ENCODE peak calls at places on chromosomes 2 and 18, in nine cellular contexts. F is astrocyte of the spinal cord; C is B cell; W is NCI-H345; A is substantia nigra; M is anterior cingulate cortex; U is activated T-cell treated with anti-CD3 and anti-CD28 coated beads, Interleukin-2, amount 50 U/mL, for 72 hours; L is neural crest cell; D is thoracic aorta. X is an unnamed sample.
A peak's percentile ranks its signal among the peaks of the same experiment; 100 is the strongest.

GRCh38 chr2:188519133-188519532 is 227.5 kb downstream of the GULP1 start:
- DNase-seq in F (peak; percentile 43), C (no peak), W (no peak), A (no peak), M (no peak), U (no peak), L (no peak), D (no peak), X (no peak)

GRCh38 chr2:8118940-8119781 is 562.7 kb upstream of the ID2 start:
- DNase-seq in F (no peak), C (no peak), W (no peak), A (no peak), M (no peak), U (no peak), L (no peak), D (no peak), X (no peak)

GRCh38 chr2:110101911-110102774 is 13.5 kb downstream of the MALL start:
- DNase-seq in F (peak; percentile 42), C (no peak), W (no peak), A (no peak), M (no peak), U (no peak), L (no peak), D (no peak), X (no peak)

GRCh38 chr18:59646228-59646945 is 50.8 kb downstream of the CCBE1 start:
- DNase-seq in F (no peak), C (no peak), W (no peak), A (no peak), M (no peak), U (no peak), L (no peak), D (no peak), X (no peak)

GRCh38 chr2:120854766-120855530 is 119.3 kb downstream of the GLI2 start:
- DNase-seq in F (no peak), C (no peak), W (no peak), A (no peak), M (no peak), U (no peak), L (no peak), D (no peak), X (no peak)

GRCh38 chr2:219399716-219400478 is 12.2 kb upstream of the DNPEP start:
- DNase-seq in F (no peak), C (no peak), W (no peak), A (no peak), M (no peak), U (no peak), L (no peak), D (no peak), X (no peak)

GRCh38 chr18:7059276-7059675 is 58.3 kb downstream of the LAMA1 start:
- DNase-seq in F (no peak), C (no peak), W (no peak), A (no peak), M (no peak), U (no peak), L (no peak), D (no peak), X (no peak)

GRCh38 chr2:3180082-3180908 is 197.3 kb downstream of the EIPR1 start:
- DNase-seq in F (no peak), C (no peak), W (no peak), A (no peak), M (no peak), U (no peak), L (no peak), D (no peak), X (no peak)

GRCh38 chr2:171160630-171161424 is at the start of gene TLK1:
- DNase-seq in F (peak; percentile 76), C (peak; percentile 90), W (peak; percentile 81), A (peak; percentile 73), M (peak; percentile 57), U (peak; percentile 80), L (peak; percentile 55), D (no peak), X (peak; percentile 91)